ENCODE peak calls at places on chromosomes 1 and 21, in six cellular contexts. D, Z, M, H, W and J are unnamed samples.

GRCh38 chr21:18877932-18878331 is 474.3 kb upstream of the TMPRSS15 start:
- DNase-seq in D (no peak), Z (no peak), M (no peak), H (no peak), W (no peak), J (no peak)

GRCh38 chr1:18479484-18479883 is 1.2 kb upstream of the KLHDC7A start:
- DNase-seq in D (no peak), Z (no peak), M (no peak), H (no peak), W (no peak), J (no peak)

GRCh38 chr1:1232224-1232800 is at the start of gene B3GALT6:
- DNase-seq in D (no peak), Z (no peak), M (no peak), H (no peak), W (no peak), J (no peak)

GRCh38 chr1:2009297-2010053 is 5.9 kb upstream of the CFAP74 start:
- DNase-seq in D (no peak), Z (no peak), M (no peak), H (no peak), W (no peak), J (no peak)

GRCh38 chr1:97348599-97349265 is 572.1 kb downstream of the DPYD start:
- DNase-seq in D (no peak), Z (no peak), M (no peak), H (no peak), W (no peak), J (no peak)

GRCh38 chr1:156081174-156082110 is 823 bp downstream of the MEX3A start:
- DNase-seq in D (no peak), Z (peak), M (no peak), H (no peak), W (no peak), J (peak)

GRCh38 chr1:61244114-61244513 is 161.8 kb downstream of the NFIA start:
- DNase-seq in D (no peak), Z (peak), M (no peak), H (no peak), W (no peak), J (no peak)

GRCh38 chr1:245201827-245202226 is 47.0 kb downstream of the KIF26B start:
- DNase-seq in D (no peak), Z (no peak), M (no peak), H (no peak), W (no peak), J (no peak)

GRCh38 chr1:225509770-225510169 is 81.9 kb upstream of the LBR start:
- DNase-seq in D (peak), Z (no peak), M (no peak), H (no peak), W (no peak), J (no peak)

GRCh38 chr1:2982615-2983318 is 38.5 kb upstream of the ACTRT2 start:
- DNase-seq in D (no peak), Z (no peak), M (no peak), H (no peak), W (no peak), J (no peak)

GRCh38 chr1:71695820-71696219 is 586.5 kb downstream of the NEGR1 start:
- DNase-seq in D (no peak), Z (no peak), M (no peak), H (no peak), W (no peak), J (no peak)

GRCh38 chr1:236516929-236517704 is 6.7 kb upstream of the LGALS8 start:
- DNase-seq in D (no peak), Z (peak), M (no peak), H (no peak), W (no peak), J (no peak)

GRCh38 chr1:204780682-204781081 is 90.0 kb upstream of the NFASC start:
- DNase-seq in D (no peak), Z (no peak), M (no peak), H (no peak), W (no peak), J (no peak)